ENCODE peak calls at places on chromosomes 4 and X, in four cellular contexts. One of them, this sample, is unnamed.

GRCh38 chr4:56961107-56961500 is 16.3 kb downstream of the NOA1 start:
- DNase-seq in esophagus squamous epithelium: no peak
- DNase-seq in keratinocyte: no peak
- DNase-seq in midbrain: no peak
- DNase-seq in this sample: no peak

GRCh38 chr4:159378056-159378616 is 275.3 kb downstream of the RAPGEF2 start:
- DNase-seq in esophagus squamous epithelium: no peak
- DNase-seq in keratinocyte: no peak
- DNase-seq in midbrain: no peak
- DNase-seq in this sample: no peak

GRCh38 chrX:103343105-103343504 is 13.1 kb downstream of the TCEAL7 start:
- DNase-seq in esophagus squamous epithelium: no peak
- DNase-seq in keratinocyte: no peak
- DNase-seq in midbrain: peak
- DNase-seq in this sample: no peak

GRCh38 chr4:182835006-182835740 is 82.0 kb downstream of the DCTD start:
- DNase-seq in esophagus squamous epithelium: no peak
- DNase-seq in keratinocyte: no peak
- DNase-seq in midbrain: no peak
- DNase-seq in this sample: no peak

GRCh38 chrX:138711399-138712347 is at the start of gene FGF13:
- DNase-seq in esophagus squamous epithelium: no peak
- DNase-seq in keratinocyte: no peak
- DNase-seq in midbrain: no peak
- DNase-seq in this sample: no peak

GRCh38 chr4:147117400-147117799 is 171.7 kb upstream of the TTC29 start:
- DNase-seq in esophagus squamous epithelium: no peak
- DNase-seq in keratinocyte: no peak
- DNase-seq in midbrain: no peak
- DNase-seq in this sample: no peak

GRCh38 chr4:8911311-8912088 is 39.9 kb upstream of the HMX1 start:
- DNase-seq in esophagus squamous epithelium: no peak
- DNase-seq in keratinocyte: no peak
- DNase-seq in midbrain: peak
- DNase-seq in this sample: no peak

GRCh38 chrX:65644621-65645287 is 22.7 kb upstream of the MSN start:
- DNase-seq in esophagus squamous epithelium: peak
- DNase-seq in keratinocyte: peak
- DNase-seq in midbrain: peak
- DNase-seq in this sample: peak

GRCh38 chr4:89489338-89489771 is 181.8 kb upstream of the GPRIN3 start:
- DNase-seq in esophagus squamous epithelium: no peak
- DNase-seq in keratinocyte: no peak
- DNase-seq in midbrain: no peak
- DNase-seq in this sample: no peak

GRCh38 chr4:123825596-123826291 is 429.1 kb downstream of the SPRY1 start:
- DNase-seq in esophagus squamous epithelium: no peak
- DNase-seq in keratinocyte: no peak
- DNase-seq in midbrain: no peak
- DNase-seq in this sample: no peak

GRCh38 chr4:27066591-27066990 is 205.9 kb downstream of the STIM2 start:
- DNase-seq in esophagus squamous epithelium: no peak
- DNase-seq in keratinocyte: no peak
- DNase-seq in midbrain: no peak
- DNase-seq in this sample: no peak

GRCh38 chr4:26372525-26373172 is 51.8 kb downstream of the RBPJ start:
- DNase-seq in esophagus squamous epithelium: no peak
- DNase-seq in keratinocyte: peak
- DNase-seq in midbrain: peak
- DNase-seq in this sample: peak